ENCODE peak calls at places on chromosomes 6 and 20, in eight cellular contexts. D is cardiac muscle cell, K is BE2C, B is GM20000, U is epithelial cell of esophagus, X is AG09319, G is progenitor cell of endocrine pancreas, E is neural progenitor cell. T is an unnamed sample.

GRCh38 chr20:10637062-10637559 is 36.7 kb downstream of the JAG1 start:
- DNase-seq in D (no peak), K (no peak), B (no peak), U (peak), X (no peak), G (no peak), E (no peak), T (no peak)

GRCh38 chr20:42219005-42219404 is 600.8 kb upstream of the CHD6 start:
- DNase-seq in D (no peak), K (no peak), B (no peak), U (no peak), X (no peak), G (no peak), E (no peak), T (no peak)

GRCh38 chr6:1972961-1973360 is 272.4 kb downstream of the GMDS start:
- DNase-seq in D (no peak), K (no peak), B (no peak), U (no peak), X (no peak), G (no peak), E (no peak), T (no peak)

GRCh38 chr6:81853975-81854374 is 101.5 kb upstream of the TENT5A start:
- DNase-seq in D (no peak), K (no peak), B (no peak), U (no peak), X (no peak), G (no peak), E (no peak), T (no peak)

GRCh38 chr20:23029324-23029723 is 5.8 kb upstream of the SSTR4 start:
- DNase-seq in D (no peak), K (no peak), B (no peak), U (no peak), X (no peak), G (no peak), E (no peak), T (no peak)

GRCh38 chr6:92023410-92023940 is 1395.9 kb downstream of the EPHA7 start:
- DNase-seq in D (no peak), K (peak), B (no peak), U (no peak), X (no peak), G (no peak), E (no peak), T (no peak)

GRCh38 chr6:55016261-55016660 is 158.1 kb upstream of the HCRTR2 start:
- DNase-seq in D (no peak), K (no peak), B (no peak), U (no peak), X (no peak), G (no peak), E (no peak), T (no peak)

GRCh38 chr6:144343736-144344428 is 58.7 kb downstream of the UTRN start:
- DNase-seq in D (no peak), K (no peak), B (peak), U (peak), X (no peak), G (no peak), E (no peak), T (no peak)

GRCh38 chr20:884983-885952 is 30.9 kb downstream of the ANGPT4 start:
- DNase-seq in D (peak), K (peak), B (no peak), U (peak), X (no peak), G (peak), E (peak), T (no peak)

GRCh38 chr20:50438986-50439407 is 71.2 kb upstream of the PTPN1 start:
- DNase-seq in D (no peak), K (peak), B (no peak), U (peak), X (no peak), G (no peak), E (no peak), T (no peak)

GRCh38 chr6:166275714-166276166 is 32.5 kb downstream of the PRR18 start:
- DNase-seq in D (peak), K (peak), B (peak), U (peak), X (no peak), G (peak), E (peak), T (peak)

GRCh38 chr6:111129003-111129402 is 41.7 kb downstream of the SLC16A10 start:
- DNase-seq in D (no peak), K (no peak), B (no peak), U (no peak), X (no peak), G (no peak), E (no peak), T (no peak)

GRCh38 chr20:56893206-56893605 is 264.1 kb downstream of the TFAP2C start:
- DNase-seq in D (peak), K (no peak), B (no peak), U (no peak), X (no peak), G (no peak), E (peak), T (no peak)

GRCh38 chr6:131979515-131980337 is 28.6 kb upstream of the CCN2 start:
- DNase-seq in D (no peak), K (no peak), B (no peak), U (peak), X (peak), G (no peak), E (no peak), T (no peak)

GRCh38 chr6:158085261-158086053 is 82.6 kb downstream of the SERAC1 start:
- DNase-seq in D (no peak), K (no peak), B (no peak), U (no peak), X (no peak), G (no peak), E (no peak), T (no peak)

GRCh38 chr6:170032197-170032596 is 258.7 kb downstream of the DLL1 start:
- DNase-seq in D (no peak), K (peak), B (no peak), U (no peak), X (no peak), G (no peak), E (no peak), T (no peak)

GRCh38 chr6:149843051-149843633 is 21.0 kb downstream of the LRP11 start:
- DNase-seq in D (no peak), K (no peak), B (no peak), U (no peak), X (no peak), G (no peak), E (no peak), T (no peak)

GRCh38 chr20:31749223-31749622 is 10.1 kb downstream of the TPX2 start:
- DNase-seq in D (no peak), K (no peak), B (no peak), U (no peak), X (no peak), G (no peak), E (no peak), T (no peak)

GRCh38 chr6:105243487-105243886 is 63.7 kb upstream of the POPDC3 start:
- DNase-seq in D (no peak), K (no peak), B (no peak), U (no peak), X (peak), G (no peak), E (no peak), T (no peak)

T was measured in NCI-H460.